ENCODE peak calls at places on chromosomes 2 and 18, in four cellular contexts. E is GM23338, P is nephron progenitor cell, Y is AG10803. T is an unnamed sample.

GRCh38 chr2:233643128-233643527 is 6.9 kb downstream of the UGT1A10 start:
- DNase-seq in E (peak), P (no peak), Y (peak), T (no peak)

GRCh38 chr18:54192900-54193299 is 31.6 kb downstream of the MBD2 start:
- DNase-seq in E (no peak), P (no peak), Y (no peak), T (no peak)

GRCh38 chr18:74995404-74995737 is 213.6 kb downstream of the PTGR3 start:
- DNase-seq in E (no peak), P (no peak), Y (no peak), T (no peak)

GRCh38 chr2:230592775-230593174 is 119.9 kb upstream of the CAB39 start:
- DNase-seq in E (no peak), P (no peak), Y (no peak), T (peak)

GRCh38 chr2:121297217-121297830 is 12.3 kb upstream of the TFCP2L1 start:
- DNase-seq in E (peak), P (peak), Y (peak), T (peak)

GRCh38 chr2:223762853-223763252 is 74.5 kb downstream of the AP1S3 start:
- DNase-seq in E (no peak), P (no peak), Y (peak), T (no peak)

GRCh38 chr2:160394153-160394552 is 99.5 kb downstream of the RBMS1 start:
- DNase-seq in E (no peak), P (no peak), Y (no peak), T (no peak)

GRCh38 chr2:15337996-15338666 is 223.0 kb downstream of the NBAS start:
- DNase-seq in E (no peak), P (no peak), Y (no peak), T (no peak)

GRCh38 chr2:42969231-42970150 is 177.1 kb upstream of the HAAO start:
- DNase-seq in E (no peak), P (no peak), Y (peak), T (no peak)

GRCh38 chr2:176157499-176158305 is 595 bp downstream of the HOXD3 start:
- DNase-seq in E (peak), P (peak), Y (peak), T (peak)

GRCh38 chr18:28768791-28769768 is 592.1 kb upstream of the CDH2 start:
- DNase-seq in E (no peak), P (no peak), Y (peak), T (no peak)

GRCh38 chr2:66189598-66189997 is 245.3 kb upstream of the MEIS1 start:
- DNase-seq in E (no peak), P (no peak), Y (peak), T (no peak)

DNA sequence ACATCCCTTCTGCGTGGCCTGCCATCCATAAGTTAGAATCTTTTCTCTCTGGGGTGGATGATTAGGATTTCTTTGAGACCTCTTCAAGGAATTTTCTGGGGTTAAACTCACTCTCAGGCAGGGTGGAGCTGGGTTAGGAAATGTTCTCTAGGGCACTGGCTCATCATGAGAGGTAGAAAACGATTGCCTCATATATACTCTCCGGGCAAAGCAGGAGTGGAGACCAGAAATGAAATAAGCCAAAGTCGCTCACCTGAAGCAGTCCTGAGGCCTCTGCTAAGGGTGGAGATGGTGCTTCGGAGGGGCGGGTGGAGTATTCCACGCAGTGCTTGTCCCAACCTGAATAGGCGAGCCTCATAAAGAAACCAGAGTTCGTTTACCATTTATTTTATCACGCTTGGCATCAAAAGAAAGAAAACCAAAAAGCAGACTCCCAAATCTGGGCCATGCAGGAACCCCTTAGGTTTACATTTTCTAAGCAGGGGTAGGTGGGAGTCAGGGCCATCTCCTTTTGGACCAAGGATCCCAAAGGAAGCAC is 249.4 kb upstream of the MEIS1 start:
- DNase-seq in E (no peak), P (no peak), Y (no peak), T (no peak)
- TF ChIP-seq CTCF in E (no peak), P (no peak), Y (no peak), T (no peak)

DNA sequence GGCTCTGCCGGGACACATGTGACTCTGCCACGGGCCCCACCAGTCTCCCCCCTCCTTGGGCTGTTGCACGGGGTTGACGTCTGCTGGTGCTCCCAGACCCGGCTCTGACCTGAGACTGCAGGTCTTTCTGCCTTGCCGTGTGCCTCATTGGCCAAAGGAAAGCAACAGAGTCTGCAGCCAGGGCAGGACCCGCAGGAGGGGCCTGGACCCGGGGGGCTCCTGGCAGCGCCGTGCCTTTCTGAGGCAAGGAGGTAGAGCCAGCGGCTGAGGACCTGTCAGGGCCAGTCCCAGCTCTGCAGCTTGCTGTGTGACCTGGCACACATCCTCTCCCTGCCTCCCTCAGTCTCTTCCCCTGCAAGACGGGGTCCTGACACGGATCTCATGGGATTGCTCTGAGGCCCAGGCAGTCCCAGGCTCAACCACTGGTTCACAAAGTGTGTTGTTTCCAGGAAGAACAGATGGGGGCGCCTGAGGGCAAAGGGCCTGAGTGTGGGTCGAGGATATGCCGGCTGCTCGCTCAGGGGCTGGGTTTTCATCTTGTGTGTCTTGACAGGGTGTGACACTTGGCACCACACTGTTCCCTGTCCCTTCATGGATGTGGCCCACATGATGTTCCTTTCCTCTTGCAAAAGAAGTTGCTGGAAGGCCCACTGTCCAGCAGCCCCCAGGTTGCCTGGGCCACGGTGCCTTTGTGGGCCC is 9.0 kb downstream of the CAPN10 start:
- DNase-seq in E (peak), P (peak), Y (no peak), T (peak)
- TF ChIP-seq CTCF in E (peak), P (peak), Y (peak), T (peak)

DNA sequence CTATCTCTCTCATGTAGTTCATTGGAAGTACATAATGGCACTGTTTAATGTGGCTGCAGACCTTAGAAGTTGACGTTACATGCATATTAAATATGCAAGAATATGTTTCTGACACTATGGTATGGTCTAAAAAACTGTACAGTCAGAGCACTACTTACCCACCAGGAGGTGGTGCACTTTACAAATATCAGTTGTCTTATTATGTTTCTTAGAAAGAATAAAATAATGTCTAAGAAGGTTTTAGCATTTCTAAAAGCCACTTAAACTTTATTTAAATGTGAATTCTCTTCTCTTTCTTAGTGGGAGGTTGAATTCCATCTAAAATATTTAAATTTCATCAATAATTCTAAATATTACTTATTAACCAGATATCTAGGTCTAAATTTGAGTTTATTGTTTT is 4.3 kb downstream of the TMEFF2 start:
- DNase-seq in E (no peak), P (no peak), Y (peak), T (no peak)
- TF ChIP-seq CTCF in E (no peak), P (peak), Y (peak), T (no peak)

GRCh38 chr2:192194065-192194865 is 468 bp downstream of the TMEFF2 start:
- DNase-seq in E (peak), P (peak), Y (peak), T (peak)

GRCh38 chr2:192194866-192195547 is at the start of gene TMEFF2:
- DNase-seq in E (peak), P (peak), Y (peak), T (peak)

GRCh38 chr2:192196451-192197194 is 1.9 kb upstream of the TMEFF2 start:
- DNase-seq in E (peak), P (no peak), Y (no peak), T (no peak)

GRCh38 chr2:192195548-192196418 is 1.1 kb upstream of the TMEFF2 start:
- DNase-seq in E (peak), P (peak), Y (peak), T (peak)

GRCh38 chr2:192197387-192197786 is 2.7 kb upstream of the TMEFF2 start:
- DNase-seq in E (no peak), P (no peak), Y (no peak), T (no peak)
- TF ChIP-seq CTCF in E (peak), P (no peak), Y (no peak), T (no peak)

T was measured in activated CD8-positive, alpha-beta T cell treated with anti-CD3 and anti-CD28 coated beads for 36 hours.